ENCODE peak calls at places on chromosomes 11 and 22, in nine cellular contexts. One of them, this sample, is unnamed. For H3K27me3, the result is how much of the 10 kb centered on the place peaks cover.

GRCh38 chr11:14537134-14537599 is 17.0 kb upstream of the PSMA1 start:
- DNase-seq in IMR-90: peak
- DNase-seq in lower lobe of right lung: no peak
- DNase-seq in fibroblast of lung: peak
- DNase-seq in colonic mucosa: peak
- DNase-seq in stomach: no peak
- DNase-seq in hepatocyte: peak
- DNase-seq in esophagus squamous epithelium: no peak
- DNase-seq in HL-60: no peak
- DNase-seq in this sample: peak

GRCh38 chr11:102957953-102958352 is 2.4 kb upstream of the MMP13 start:
- DNase-seq in lower lobe of right lung: no peak
- DNase-seq in esophagus squamous epithelium: no peak
- DNase-seq in fibroblast of lung: peak
- DNase-seq in hepatocyte: no peak
- DNase-seq in colonic mucosa: no peak
- DNase-seq in HL-60: no peak
- DNase-seq in IMR-90: no peak
- DNase-seq in stomach: no peak
- DNase-seq in this sample: no peak

GRCh38 chr22:43838571-43839307 is 23.6 kb downstream of the SULT4A1 start:
- DNase-seq in hepatocyte: no peak
- DNase-seq in stomach: no peak
- DNase-seq in IMR-90: no peak
- DNase-seq in esophagus squamous epithelium: no peak
- DNase-seq in lower lobe of right lung: no peak
- DNase-seq in colonic mucosa: no peak
- DNase-seq in fibroblast of lung: no peak
- DNase-seq in HL-60: no peak
- DNase-seq in this sample: no peak

GRCh38 chr11:118046051-118046963 is 30.6 kb upstream of the TMPRSS4 start:
- DNase-seq in fibroblast of lung: no peak
- DNase-seq in hepatocyte: no peak
- DNase-seq in IMR-90: no peak
- DNase-seq in lower lobe of right lung: no peak
- DNase-seq in stomach: no peak
- DNase-seq in colonic mucosa: no peak
- DNase-seq in esophagus squamous epithelium: no peak
- DNase-seq in HL-60: no peak
- DNase-seq in this sample: no peak

GRCh38 chr11:76523147-76523546 is 78.3 kb downstream of the EMSY start:
- DNase-seq in lower lobe of right lung: no peak
- DNase-seq in stomach: no peak
- DNase-seq in IMR-90: no peak
- DNase-seq in esophagus squamous epithelium: no peak
- DNase-seq in colonic mucosa: no peak
- DNase-seq in fibroblast of lung: no peak
- DNase-seq in HL-60: no peak
- DNase-seq in hepatocyte: peak
- DNase-seq in this sample: peak

GRCh38 chr11:8735094-8735493 is 52.5 kb downstream of the RPL27A start:
- DNase-seq in fibroblast of lung: peak
- DNase-seq in IMR-90: no peak
- DNase-seq in esophagus squamous epithelium: no peak
- DNase-seq in stomach: no peak
- DNase-seq in hepatocyte: no peak
- DNase-seq in colonic mucosa: no peak
- DNase-seq in lower lobe of right lung: no peak
- DNase-seq in HL-60: no peak
- DNase-seq in this sample: no peak

GRCh38 chr11:14073821-14074529 is 111.5 kb downstream of the SPON1 start:
- DNase-seq in fibroblast of lung: no peak
- DNase-seq in hepatocyte: no peak
- DNase-seq in lower lobe of right lung: no peak
- DNase-seq in HL-60: no peak
- DNase-seq in colonic mucosa: no peak
- DNase-seq in stomach: no peak
- DNase-seq in IMR-90: no peak
- DNase-seq in esophagus squamous epithelium: no peak
- DNase-seq in this sample: no peak

GRCh38 chr22:24159650-24160049 is 21.6 kb upstream of the SUSD2 start:
- DNase-seq in HL-60: no peak
- DNase-seq in stomach: no peak
- DNase-seq in colonic mucosa: no peak
- DNase-seq in hepatocyte: no peak
- DNase-seq in IMR-90: no peak
- DNase-seq in esophagus squamous epithelium: no peak
- DNase-seq in fibroblast of lung: no peak
- DNase-seq in lower lobe of right lung: no peak
- DNase-seq in this sample: no peak

GRCh38 chr22:33539202-33539901 is 380.9 kb downstream of the LARGE1 start:
- DNase-seq in hepatocyte: no peak
- DNase-seq in HL-60: no peak
- DNase-seq in lower lobe of right lung: no peak
- DNase-seq in esophagus squamous epithelium: no peak
- DNase-seq in colonic mucosa: no peak
- DNase-seq in stomach: no peak
- DNase-seq in IMR-90: no peak
- DNase-seq in fibroblast of lung: no peak
- DNase-seq in this sample: no peak

GRCh38 chr22:36563444-36563843 is 34.5 kb upstream of the EIF3D start:
- DNase-seq in lower lobe of right lung: no peak
- DNase-seq in colonic mucosa: no peak
- DNase-seq in esophagus squamous epithelium: no peak
- DNase-seq in fibroblast of lung: no peak
- DNase-seq in HL-60: no peak
- DNase-seq in stomach: no peak
- DNase-seq in hepatocyte: no peak
- DNase-seq in IMR-90: no peak
- DNase-seq in this sample: no peak

GRCh38 chr11:130144721-130145327 is 14.8 kb upstream of the ST14 start:
- DNase-seq in IMR-90: peak
- DNase-seq in HL-60: no peak
- DNase-seq in colonic mucosa: no peak
- DNase-seq in lower lobe of right lung: no peak
- DNase-seq in stomach: no peak
- DNase-seq in fibroblast of lung: no peak
- DNase-seq in hepatocyte: peak
- DNase-seq in esophagus squamous epithelium: no peak
- DNase-seq in this sample: peak

GRCh38 chr11:66686100-66686785 is 8.6 kb upstream of the RBM4B start:
- DNase-seq in fibroblast of lung: no peak
- DNase-seq in esophagus squamous epithelium: no peak
- DNase-seq in colonic mucosa: no peak
- DNase-seq in stomach: no peak
- DNase-seq in hepatocyte: no peak
- DNase-seq in lower lobe of right lung: no peak
- DNase-seq in IMR-90: no peak
- DNase-seq in HL-60: no peak
- DNase-seq in this sample: no peak

GRCh38 chr11:30197869-30198268 is 32.9 kb upstream of the FSHB start:
- DNase-seq in esophagus squamous epithelium: no peak
- DNase-seq in colonic mucosa: no peak
- DNase-seq in HL-60: no peak
- DNase-seq in IMR-90: no peak
- DNase-seq in lower lobe of right lung: no peak
- DNase-seq in stomach: no peak
- DNase-seq in fibroblast of lung: no peak
- DNase-seq in hepatocyte: no peak
- DNase-seq in this sample: no peak

GRCh38 chr11:1567052-1567720 is 4.9 kb downstream of the DUSP8 start:
- DNase-seq in hepatocyte: no peak
- DNase-seq in stomach: no peak
- DNase-seq in colonic mucosa: peak
- DNase-seq in fibroblast of lung: no peak
- DNase-seq in HL-60: no peak
- DNase-seq in lower lobe of right lung: no peak
- DNase-seq in esophagus squamous epithelium: no peak
- DNase-seq in IMR-90: no peak
- DNase-seq in this sample: no peak

GRCh38 chr11:65124480-65125196 is 2.5 kb downstream of the MRPL49 start:
- DNase-seq in stomach: no peak
- DNase-seq in HL-60: no peak
- DNase-seq in lower lobe of right lung: no peak
- DNase-seq in fibroblast of lung: no peak
- DNase-seq in colonic mucosa: no peak
- DNase-seq in hepatocyte: no peak
- DNase-seq in IMR-90: no peak
- DNase-seq in esophagus squamous epithelium: no peak
- DNase-seq in this sample: no peak

GRCh38 chr22:29002603-29003002 is 59.0 kb downstream of the C22orf31 start:
- DNase-seq in IMR-90: no peak
- DNase-seq in fibroblast of lung: no peak
- DNase-seq in colonic mucosa: no peak
- DNase-seq in hepatocyte: no peak
- DNase-seq in HL-60: no peak
- DNase-seq in esophagus squamous epithelium: no peak
- DNase-seq in stomach: peak
- DNase-seq in lower lobe of right lung: no peak
- DNase-seq in this sample: no peak

GRCh38 chr11:64723907-64724862 is 1.2 kb upstream of the NRXN2 start:
- DNase-seq in stomach: no peak
- DNase-seq in IMR-90: no peak
- DNase-seq in lower lobe of right lung: no peak
- DNase-seq in colonic mucosa: no peak
- DNase-seq in fibroblast of lung: no peak
- DNase-seq in hepatocyte: no peak
- DNase-seq in esophagus squamous epithelium: no peak
- DNase-seq in HL-60: no peak
- DNase-seq in this sample: no peak

DNA sequence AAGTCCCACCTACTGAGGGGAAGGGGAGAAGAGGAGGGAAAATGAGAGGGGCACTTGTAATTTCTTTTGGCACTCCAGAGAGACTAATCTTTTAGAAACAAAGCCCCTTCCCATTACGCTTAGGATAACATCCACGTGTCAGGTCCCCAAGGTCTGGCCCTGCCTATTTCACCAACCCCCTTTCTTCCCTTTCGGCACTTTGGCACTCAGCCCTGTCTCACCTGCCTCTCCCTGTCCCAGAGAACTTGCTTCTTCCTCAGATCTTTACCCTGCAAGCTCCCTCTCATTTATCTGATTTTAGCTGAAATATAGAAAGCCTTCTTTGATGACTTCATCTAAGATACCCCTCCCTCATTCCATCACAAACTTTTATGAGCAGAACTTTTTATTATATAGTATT is 55.5 kb downstream of the RASSF10 start:
- DNase-seq in colonic mucosa: peak
- DNase-seq in stomach: no peak
- DNase-seq in hepatocyte: peak
- DNase-seq in IMR-90: no peak
- DNase-seq in esophagus squamous epithelium: no peak
- DNase-seq in fibroblast of lung: no peak
- DNase-seq in lower lobe of right lung: no peak
- DNase-seq in HL-60: no peak
- DNase-seq in this sample: no peak
- H3K27me3 ChIP-seq in colonic mucosa: under half
- H3K27me3 ChIP-seq in stomach: under half
- H3K27me3 ChIP-seq in hepatocyte: under half
- H3K27me3 ChIP-seq in IMR-90: under half
- H3K27me3 ChIP-seq in esophagus squamous epithelium: under half
- H3K27me3 ChIP-seq in fibroblast of lung: under half
- H3K27me3 ChIP-seq in lower lobe of right lung: under half
- H3K27me3 ChIP-seq in HL-60: under half
- H3K27me3 ChIP-seq in this sample: under half

DNA sequence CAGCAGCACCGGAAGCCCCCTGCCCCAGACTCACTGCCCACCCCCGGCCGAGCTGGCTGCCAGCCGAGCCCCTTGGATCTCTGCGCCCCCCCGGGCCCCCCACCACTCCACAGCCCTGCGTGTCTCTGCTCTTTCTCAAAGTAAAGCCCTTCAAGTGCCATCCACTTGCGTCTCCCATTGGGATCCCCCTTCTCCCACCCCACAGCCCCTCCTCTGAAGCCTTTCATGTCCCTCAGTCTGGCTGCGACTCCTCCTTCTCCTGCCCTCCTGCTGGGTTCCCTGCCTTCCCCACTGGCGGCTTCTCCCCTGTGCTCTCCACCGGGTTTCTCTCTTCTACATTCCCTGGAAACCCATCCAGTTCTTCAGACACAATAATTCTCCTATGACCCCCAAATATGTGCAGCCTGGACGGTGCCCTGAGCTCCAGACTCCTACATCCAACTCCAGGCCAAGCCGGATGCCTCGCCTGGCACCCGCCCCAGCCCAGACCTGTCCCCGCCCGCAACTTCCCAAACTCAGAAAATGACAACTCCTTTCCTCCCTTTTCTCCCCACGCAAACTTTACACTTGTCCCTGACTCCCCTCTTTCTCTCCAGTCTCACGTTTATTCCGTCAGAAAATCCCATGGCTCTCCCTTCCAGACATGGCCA is 108.9 kb downstream of the WNT7B start:
- DNase-seq in lower lobe of right lung: no peak
- DNase-seq in HL-60: no peak
- DNase-seq in IMR-90: no peak
- DNase-seq in stomach: no peak
- DNase-seq in fibroblast of lung: no peak
- DNase-seq in colonic mucosa: peak
- DNase-seq in esophagus squamous epithelium: no peak
- DNase-seq in hepatocyte: no peak
- DNase-seq in this sample: no peak
- H3K4me3 ChIP-seq in lower lobe of right lung: peak
- H3K4me3 ChIP-seq in HL-60: no peak
- H3K4me3 ChIP-seq in IMR-90: no peak
- H3K4me3 ChIP-seq in stomach: no peak
- H3K4me3 ChIP-seq in fibroblast of lung: no peak
- H3K4me3 ChIP-seq in colonic mucosa: no peak
- H3K4me3 ChIP-seq in esophagus squamous epithelium: peak
- H3K4me3 ChIP-seq in hepatocyte: no peak
- H3K4me3 ChIP-seq in this sample: no peak

GRCh38 chr11:6862961-6863360 is at the start of gene OR10A2:
- DNase-seq in hepatocyte: peak
- DNase-seq in colonic mucosa: no peak
- DNase-seq in stomach: no peak
- DNase-seq in esophagus squamous epithelium: no peak
- DNase-seq in fibroblast of lung: no peak
- DNase-seq in HL-60: no peak
- DNase-seq in IMR-90: peak
- DNase-seq in lower lobe of right lung: no peak
- DNase-seq in this sample: no peak
- TF ChIP-seq CTCF in hepatocyte: no peak
- TF ChIP-seq CTCF in colonic mucosa: no peak
- TF ChIP-seq CTCF in stomach: no peak
- TF ChIP-seq CTCF in esophagus squamous epithelium: no peak
- TF ChIP-seq CTCF in fibroblast of lung: no peak
- TF ChIP-seq CTCF in HL-60: no peak
- TF ChIP-seq CTCF in IMR-90: no peak
- TF ChIP-seq CTCF in lower lobe of right lung: no peak
- TF ChIP-seq CTCF in this sample: no peak

DNA sequence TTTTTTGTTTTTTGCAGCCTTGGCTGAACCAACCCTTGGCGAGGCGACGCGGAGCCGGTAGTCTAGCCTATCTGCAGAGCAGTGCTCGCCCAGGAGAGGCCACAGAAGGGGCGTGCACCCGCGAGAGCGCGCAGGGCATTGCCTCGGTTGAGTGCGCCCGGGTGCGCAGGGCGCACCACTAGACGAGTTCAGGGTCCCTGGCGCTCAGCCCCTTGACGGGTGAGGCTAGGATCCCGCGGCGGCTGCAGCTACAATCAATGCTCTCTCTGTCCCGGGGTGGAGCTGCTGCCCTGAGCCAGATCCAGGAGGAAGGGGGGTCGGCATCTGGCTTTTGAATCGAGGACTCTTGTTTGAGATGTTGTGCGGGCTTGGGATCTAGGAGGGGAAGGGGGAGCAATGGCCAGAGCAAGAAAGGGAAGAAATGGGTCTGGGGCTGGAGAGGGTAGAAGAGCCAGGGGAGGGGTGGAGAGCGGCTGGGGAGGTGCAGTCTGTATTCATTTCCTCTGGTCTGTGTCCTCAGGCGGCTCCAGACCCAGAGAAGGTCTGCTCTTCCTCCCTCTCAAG is 949 bp downstream of the THY1 start:
- DNase-seq in lower lobe of right lung: no peak
- DNase-seq in esophagus squamous epithelium: no peak
- DNase-seq in hepatocyte: peak
- DNase-seq in IMR-90: peak
- DNase-seq in colonic mucosa: no peak
- DNase-seq in stomach: no peak
- DNase-seq in fibroblast of lung: peak
- DNase-seq in HL-60: no peak
- DNase-seq in this sample: no peak
- H3K27me3 ChIP-seq in lower lobe of right lung: under half
- H3K27me3 ChIP-seq in esophagus squamous epithelium: half or more
- H3K27me3 ChIP-seq in hepatocyte: under half
- H3K27me3 ChIP-seq in IMR-90: under half
- H3K27me3 ChIP-seq in colonic mucosa: under half
- H3K27me3 ChIP-seq in stomach: under half
- H3K27me3 ChIP-seq in fibroblast of lung: under half
- H3K27me3 ChIP-seq in HL-60: under half
- H3K27me3 ChIP-seq in this sample: under half

This sample was measured in Caco-2.